ENCODE peak calls at places on chromosomes 12 and 14, in nine cellular contexts. Z is GM19239; K is NCI-H82; P is HuH-7; C is CD8-positive, alpha-beta T cell; N is stimulated activated CD4-positive, alpha-beta T cell treated with anti-CD3 and anti-CD28 coated beads, Interleukin-4, amount 100 ng/mL, for 4 hours; V is foreskin fibroblast; Q is NCI-H774; M is memory B cell. R is an unnamed sample.

GRCh38 chr12:113232787-113233585 is 11.7 kb downstream of the TPCN1 start:
- DNase-seq in Z (no peak), K (no peak), P (no peak), C (peak; percentile 76), N (peak; percentile 48), V (no peak), Q (no peak), M (peak; percentile 80), R (peak; percentile 47)

GRCh38 chr12:101207086-101207780 is 2.8 kb downstream of the SLC5A8 start:
- DNase-seq in Z (no peak), K (no peak), P (no peak), C (no peak), N (no peak), V (no peak), Q (no peak), M (no peak), R (no peak)

GRCh38 chr12:120720972-120721801 is 4.4 kb upstream of the ACADS start:
- DNase-seq in Z (no peak), K (peak; percentile 53), P (no peak), C (no peak), N (no peak), V (no peak), Q (no peak), M (no peak), R (no peak)

GRCh38 chr14:71166434-71166833 is 259.2 kb downstream of the PCNX1 start:
- DNase-seq in Z (peak; percentile 49), K (peak; percentile 39), P (peak; percentile 70), C (no peak), N (no peak), V (peak; percentile 33), Q (no peak), M (no peak), R (no peak)

GRCh38 chr14:96637521-96637920 is 135.3 kb downstream of the PAPOLA start:
- DNase-seq in Z (no peak), K (no peak), P (no peak), C (no peak), N (no peak), V (no peak), Q (no peak), M (no peak), R (no peak)

GRCh38 chr12:8038659-8039114 is 6.2 kb downstream of the FOXJ2 start:
- DNase-seq in Z (no peak), K (no peak), P (no peak), C (peak; percentile 36), N (no peak), V (peak; percentile 59), Q (peak; percentile 80), M (no peak), R (no peak)

GRCh38 chr12:42086021-42086420 is 58.7 kb downstream of the GXYLT1 start:
- DNase-seq in Z (no peak), K (no peak), P (no peak), C (no peak), N (no peak), V (peak; percentile 13), Q (no peak), M (no peak), R (no peak)

GRCh38 chr12:131894981-131895639 is 688 bp downstream of the ULK1 start:
- DNase-seq in Z (peak; percentile 39), K (peak; percentile 39), P (peak; percentile 22), C (peak; percentile 16), N (no peak), V (no peak), Q (no peak), M (peak; percentile 39), R (no peak)

GRCh38 chr12:43309845-43310405 is 242.1 kb downstream of the ADAMTS20 start:
- DNase-seq in Z (no peak), K (no peak), P (no peak), C (no peak), N (no peak), V (peak; percentile 92), Q (no peak), M (no peak), R (no peak)

GRCh38 chr12:49233842-49234526 is 30.9 kb upstream of the TUBA1C start:
- DNase-seq in Z (peak; percentile 8), K (peak; percentile 72), P (no peak), C (peak; percentile 6), N (peak; percentile 8), V (no peak), Q (no peak), M (peak; percentile 16), R (no peak)

GRCh38 chr12:77120695-77121094 is 55.3 kb upstream of the E2F7 start:
- DNase-seq in Z (no peak), K (no peak), P (no peak), C (no peak), N (no peak), V (peak; percentile 66), Q (no peak), M (no peak), R (no peak)

GRCh38 chr12:16939871-16940306 is 333.9 kb upstream of the LMO3 start:
- DNase-seq in Z (peak; percentile 26), K (peak; percentile 90), P (peak; percentile 50), C (no peak), N (no peak), V (no peak), Q (no peak), M (no peak), R (peak; percentile 7)

R was measured in GM18507.